ENCODE peak calls at places on chromosomes 6 and 20, in eight cellular contexts. D is NB4, N is adrenal gland, K is AG09309, L is Peyer's patch, X is cardiac fibroblast, U is pancreas, O is A673. C is an unnamed sample.
A peak's percentile ranks its signal among the peaks of the same experiment; 100 is the strongest.

GRCh38 chr6:109526905-109527628 is 44.0 kb upstream of the ZBTB24 start:
- DNase-seq in O (peak; percentile 83), D (peak; percentile 79), K (peak; percentile 38), L (peak; percentile 48), X (peak; percentile 85), N (peak; percentile 55), U (peak; percentile 39), C (peak; percentile 14)

GRCh38 chr20:41030536-41031242 is 2.1 kb downstream of the TOP1 start:
- DNase-seq in N (no peak), U (no peak), D (no peak), X (peak; percentile 53), O (no peak), K (no peak), L (no peak), C (no peak)

GRCh38 chr6:137820952-137821351 is 46.1 kb upstream of the TNFAIP3 start:
- DNase-seq in X (peak; percentile 78), D (no peak), K (no peak), U (no peak), N (no peak), L (no peak), O (peak; percentile 31), C (no peak)

GRCh38 chr6:64330694-64331309 is 695.2 kb downstream of the PHF3 start:
- DNase-seq in N (peak; percentile 70), U (peak; percentile 76), O (peak; percentile 59), D (peak; percentile 60), X (peak; percentile 71), K (no peak), L (peak; percentile 87), C (no peak)

GRCh38 chr6:166411721-166412151 is 29.0 kb upstream of the MPC1 start:
- DNase-seq in K (no peak), O (no peak), L (no peak), U (no peak), D (no peak), X (no peak), N (no peak), C (no peak)

GRCh38 chr6:166721576-166721975 is 94.5 kb upstream of the RPS6KA2 start:
- DNase-seq in L (no peak), O (no peak), N (no peak), K (no peak), D (no peak), X (no peak), U (no peak), C (no peak)

GRCh38 chr6:105588116-105588710 is 185.3 kb upstream of the PREP start:
- DNase-seq in K (no peak), U (no peak), N (no peak), L (no peak), X (no peak), O (no peak), D (no peak), C (no peak)

GRCh38 chr6:12009904-12010634 is 2.0 kb upstream of the HIVEP1 start:
- DNase-seq in O (peak; percentile 20), N (no peak), K (no peak), D (no peak), L (no peak), U (no peak), X (peak; percentile 84), C (no peak)

GRCh38 chr20:3667434-3668037 is 4.3 kb upstream of the GFRA4 start:
- DNase-seq in O (no peak), X (no peak), L (no peak), K (no peak), D (no peak), N (no peak), U (no peak), C (no peak)

GRCh38 chr6:38346291-38347079 is 293.2 kb downstream of the BTBD9 start:
- DNase-seq in L (no peak), U (no peak), O (peak; percentile 76), K (peak; percentile 83), X (peak; percentile 78), D (no peak), N (no peak), C (peak; percentile 91)

GRCh38 chr20:53220482-53221307 is 248.5 kb downstream of the TSHZ2 start:
- DNase-seq in O (no peak), X (no peak), U (no peak), K (no peak), N (no peak), D (no peak), L (no peak), C (no peak)

GRCh38 chr20:7716286-7716972 is 223.8 kb downstream of the HAO1 start:
- DNase-seq in K (no peak), L (no peak), D (no peak), U (no peak), X (peak; percentile 50), O (no peak), N (no peak), C (no peak)

GRCh38 chr20:35117148-35117547 is 24.5 kb upstream of the TRPC4AP start:
- DNase-seq in X (peak; percentile 62), N (no peak), D (no peak), K (no peak), U (no peak), O (no peak), L (no peak), C (no peak)

GRCh38 chr6:82298012-82298411 is 50.5 kb upstream of the IBTK start:
- DNase-seq in U (no peak), X (peak; percentile 63), D (no peak), K (no peak), L (no peak), O (no peak), N (no peak), C (no peak)

GRCh38 chr6:88922775-88923548 is 40.5 kb downstream of the RNGTT start:
- DNase-seq in X (peak; percentile 72), L (no peak), U (no peak), N (no peak), O (no peak), D (peak; percentile 72), K (no peak), C (no peak)

GRCh38 chr20:46973801-46974200 is 79.2 kb downstream of the EYA2 start:
- DNase-seq in U (no peak), N (no peak), O (no peak), D (no peak), L (no peak), K (no peak), X (no peak), C (no peak)

GRCh38 chr6:166341464-166341863 is 881 bp downstream of the SFT2D1 start:
- DNase-seq in N (no peak), L (no peak), O (no peak), X (no peak), K (no peak), U (no peak), D (peak; percentile 67), C (no peak)

GRCh38 chr6:73515204-73516101 is 5.4 kb downstream of the EEF1A1 start:
- DNase-seq in O (peak; percentile 79), X (peak; percentile 87), D (peak; percentile 84), K (peak; percentile 66), L (no peak), U (peak; percentile 46), N (peak; percentile 56), C (no peak)

GRCh38 chr20:57711826-57712225 is 2.0 kb upstream of the PMEPA1 start:
- DNase-seq in K (no peak), O (no peak), L (no peak), X (no peak), U (no peak), D (no peak), N (no peak), C (no peak)

GRCh38 chr6:56549014-56549413 is 93.7 kb downstream of the DST start:
- DNase-seq in D (no peak), K (no peak), O (peak; percentile 53), N (no peak), X (peak; percentile 33), U (no peak), L (no peak), C (no peak)
- TF ChIP-seq CTCF in D (no peak), K (peak; percentile 16), O (peak; percentile 17), N (peak; percentile 6), X (peak; percentile 23), U (no peak), L (no peak), C (peak; percentile 11)

GRCh38 chr6:134148566-134148965 is 96.1 kb upstream of the SLC2A12 start:
- DNase-seq in L (no peak), X (no peak), K (no peak), U (no peak), N (no peak), D (no peak), O (no peak), C (no peak)

GRCh38 chr6:134152767-134153485 is 100.5 kb upstream of the SLC2A12 start:
- DNase-seq in L (no peak), K (no peak), D (no peak), U (peak; percentile 35), N (no peak), X (no peak), O (no peak), C (no peak)

GRCh38 chr6:134146268-134147032 is 94.0 kb upstream of the SLC2A12 start:
- DNase-seq in D (no peak), N (no peak), L (no peak), X (peak; percentile 27), K (no peak), U (no peak), O (no peak), C (no peak)

GRCh38 chr6:134145786-134146185 is 93.4 kb upstream of the SLC2A12 start:
- DNase-seq in K (no peak), D (peak; percentile 56), O (peak; percentile 35), N (no peak), U (no peak), X (peak; percentile 59), L (no peak), C (no peak)

DNA sequence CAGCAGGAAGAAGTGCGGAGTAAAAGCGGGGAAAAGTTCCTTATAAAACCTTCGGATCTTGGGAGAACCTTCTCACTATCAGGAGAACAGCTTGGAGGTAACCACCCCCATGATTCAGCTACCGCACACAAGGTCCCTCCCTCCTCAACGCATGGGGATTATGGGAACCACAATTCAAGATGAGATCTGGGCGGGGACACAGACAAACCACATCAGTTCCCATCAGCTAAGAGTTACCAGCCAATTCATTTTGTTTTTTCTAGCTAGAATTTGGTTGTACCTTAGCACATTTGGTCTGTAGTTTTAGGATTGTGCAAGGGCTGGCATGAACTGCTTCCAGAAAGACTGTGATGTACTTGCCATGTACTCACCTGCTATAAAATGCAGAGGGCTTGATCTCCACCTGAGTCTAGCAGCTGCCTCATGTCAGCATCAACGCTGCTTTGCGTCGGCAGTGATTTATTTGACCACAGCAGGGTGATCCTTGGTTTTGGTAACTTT is 94.7 kb upstream of the SLC2A12 start:
- DNase-seq in L (no peak), N (no peak), X (no peak), K (no peak), U (no peak), O (no peak), D (no peak), C (no peak)
- TF ChIP-seq CTCF in L (no peak), N (no peak), X (no peak), K (no peak), U (no peak), O (no peak), D (no peak), C (no peak)

GRCh38 chr20:10433623-10434466 is at the start of gene MKKS:
- DNase-seq in U (peak; percentile 92), D (peak; percentile 94), N (peak; percentile 93), L (peak; percentile 95), O (peak; percentile 96), K (peak; percentile 70), X (peak; percentile 94), C (peak; percentile 62)
- TF ChIP-seq CTCF in U (no peak), D (no peak), N (no peak), L (no peak), O (peak; percentile 19), K (peak; percentile 3), X (no peak), C (peak; percentile 5)

DNA sequence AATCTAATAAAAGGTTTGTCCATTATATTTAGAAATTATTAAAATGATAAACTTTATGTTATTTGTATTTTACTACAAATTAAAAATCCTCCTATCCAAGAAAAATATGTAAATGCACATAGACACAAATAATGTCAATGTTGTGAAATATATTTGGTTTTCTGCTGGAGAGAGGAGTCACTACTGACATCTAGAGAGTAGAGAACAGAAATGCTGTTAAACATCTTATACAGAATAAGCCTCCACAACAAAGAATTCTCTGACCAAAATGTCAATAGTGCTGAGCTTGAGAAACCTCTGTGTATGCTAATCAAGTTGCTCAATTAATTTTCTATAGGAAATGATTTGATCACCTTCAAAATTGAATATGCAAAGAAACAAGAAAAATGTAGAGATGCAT is 12.4 kb downstream of the HTR1B start:
- DNase-seq in D (no peak), O (no peak), N (no peak), X (peak; percentile 64), L (no peak), U (no peak), K (no peak), C (no peak)
- TF ChIP-seq CTCF in D (no peak), O (no peak), N (no peak), X (peak; percentile 33), L (no peak), U (no peak), K (peak; percentile 46), C (peak; percentile 31)

C was measured in AG04449.